ENCODE peak calls at places on chromosomes 7 and 10, in eight cellular contexts. One of them, this sample, is unnamed.
A peak's percentile ranks its signal among the peaks of the same experiment; 100 is the strongest.

GRCh38 chr10:47141349-47141748 is 158.6 kb upstream of the GDF10 start:
- DNase-seq in progenitor cell of endocrine pancreas: no peak
- DNase-seq in AG04450: no peak
- DNase-seq in HFF-Myc: no peak
- DNase-seq in psoas muscle: no peak
- DNase-seq in stomach: no peak
- DNase-seq in AG09309: no peak
- DNase-seq in BJ: no peak
- DNase-seq in this sample: no peak

GRCh38 chr10:44258019-44258418 is 126.9 kb downstream of the CXCL12 start:
- DNase-seq in stomach: no peak
- DNase-seq in psoas muscle: no peak
- DNase-seq in BJ: no peak
- DNase-seq in HFF-Myc: no peak
- DNase-seq in progenitor cell of endocrine pancreas: no peak
- DNase-seq in AG04450: no peak
- DNase-seq in AG09309: no peak
- DNase-seq in this sample: no peak

GRCh38 chr7:104045183-104045582 is 55.7 kb upstream of the RELN start:
- DNase-seq in BJ: no peak
- DNase-seq in AG09309: no peak
- DNase-seq in progenitor cell of endocrine pancreas: no peak
- DNase-seq in HFF-Myc: no peak
- DNase-seq in psoas muscle: no peak
- DNase-seq in stomach: no peak
- DNase-seq in AG04450: no peak
- DNase-seq in this sample: no peak

GRCh38 chr10:45241865-45242518 is 73.4 kb downstream of the OR13A1 start:
- DNase-seq in psoas muscle: no peak
- DNase-seq in HFF-Myc: no peak
- DNase-seq in stomach: no peak
- DNase-seq in AG09309: no peak
- DNase-seq in progenitor cell of endocrine pancreas: no peak
- DNase-seq in BJ: no peak
- DNase-seq in AG04450: no peak
- DNase-seq in this sample: no peak

GRCh38 chr7:94654764-94655561 is 970 bp downstream of the SGCE start:
- DNase-seq in AG09309: no peak
- DNase-seq in psoas muscle: no peak
- DNase-seq in BJ: no peak
- DNase-seq in AG04450: no peak
- DNase-seq in progenitor cell of endocrine pancreas: no peak
- DNase-seq in stomach: no peak
- DNase-seq in HFF-Myc: no peak
- DNase-seq in this sample: no peak

GRCh38 chr10:17026686-17027485 is 102.7 kb downstream of the CUBN start:
- DNase-seq in psoas muscle: no peak
- DNase-seq in AG04450: no peak
- DNase-seq in BJ: no peak
- DNase-seq in AG09309: no peak
- DNase-seq in progenitor cell of endocrine pancreas: no peak
- DNase-seq in HFF-Myc: no peak
- DNase-seq in stomach: no peak
- DNase-seq in this sample: no peak

GRCh38 chr10:102418612-102419560 is at the start of gene PSD:
- DNase-seq in AG09309: no peak
- DNase-seq in stomach: no peak
- DNase-seq in AG04450: no peak
- DNase-seq in psoas muscle: no peak
- DNase-seq in progenitor cell of endocrine pancreas: no peak
- DNase-seq in HFF-Myc: no peak
- DNase-seq in BJ: no peak
- DNase-seq in this sample: no peak

GRCh38 chr10:44382131-44382858 is 2.6 kb downstream of the CXCL12 start:
- DNase-seq in BJ: no peak
- DNase-seq in AG09309: no peak
- DNase-seq in AG04450: no peak
- DNase-seq in psoas muscle: peak; percentile 28
- DNase-seq in progenitor cell of endocrine pancreas: no peak
- DNase-seq in stomach: peak; percentile 23
- DNase-seq in HFF-Myc: no peak
- DNase-seq in this sample: no peak

GRCh38 chr10:17586741-17587720 is 30.1 kb downstream of the HACD1 start:
- DNase-seq in psoas muscle: no peak
- DNase-seq in AG09309: no peak
- DNase-seq in BJ: no peak
- DNase-seq in stomach: no peak
- DNase-seq in AG04450: no peak
- DNase-seq in progenitor cell of endocrine pancreas: no peak
- DNase-seq in HFF-Myc: peak; percentile 10
- DNase-seq in this sample: no peak

GRCh38 chr10:104045151-104046089 is 40.3 kb downstream of the COL17A1 start:
- DNase-seq in AG09309: peak; percentile 38
- DNase-seq in BJ: no peak
- DNase-seq in AG04450: peak; percentile 52
- DNase-seq in HFF-Myc: peak; percentile 21
- DNase-seq in stomach: peak; percentile 46
- DNase-seq in progenitor cell of endocrine pancreas: peak; percentile 27
- DNase-seq in psoas muscle: no peak
- DNase-seq in this sample: no peak

GRCh38 chr7:139918488-139918887 is 89.4 kb downstream of the TBXAS1 start:
- DNase-seq in psoas muscle: no peak
- DNase-seq in progenitor cell of endocrine pancreas: no peak
- DNase-seq in BJ: no peak
- DNase-seq in stomach: no peak
- DNase-seq in AG09309: no peak
- DNase-seq in HFF-Myc: no peak
- DNase-seq in AG04450: no peak
- DNase-seq in this sample: no peak

GRCh38 chr7:39240864-39241263 is 263.2 kb downstream of the POU6F2 start:
- DNase-seq in HFF-Myc: no peak
- DNase-seq in psoas muscle: no peak
- DNase-seq in AG04450: no peak
- DNase-seq in AG09309: no peak
- DNase-seq in BJ: no peak
- DNase-seq in progenitor cell of endocrine pancreas: no peak
- DNase-seq in stomach: no peak
- DNase-seq in this sample: no peak

GRCh38 chr7:158399762-158400161 is 187.9 kb downstream of the PTPRN2 start:
- DNase-seq in AG09309: no peak
- DNase-seq in AG04450: no peak
- DNase-seq in psoas muscle: no peak
- DNase-seq in progenitor cell of endocrine pancreas: no peak
- DNase-seq in BJ: no peak
- DNase-seq in HFF-Myc: no peak
- DNase-seq in stomach: no peak
- DNase-seq in this sample: no peak

GRCh38 chr7:6636741-6637543 is at the start of gene ZNF316:
- DNase-seq in progenitor cell of endocrine pancreas: peak; percentile 37
- DNase-seq in BJ: no peak
- DNase-seq in HFF-Myc: no peak
- DNase-seq in psoas muscle: peak; percentile 69
- DNase-seq in stomach: peak; percentile 69
- DNase-seq in AG04450: no peak
- DNase-seq in AG09309: no peak
- DNase-seq in this sample: no peak

GRCh38 chr7:93203496-93203895 is 22.8 kb downstream of the HEPACAM2 start:
- DNase-seq in progenitor cell of endocrine pancreas: no peak
- DNase-seq in psoas muscle: no peak
- DNase-seq in AG04450: no peak
- DNase-seq in stomach: no peak
- DNase-seq in AG09309: no peak
- DNase-seq in HFF-Myc: no peak
- DNase-seq in BJ: no peak
- DNase-seq in this sample: no peak

GRCh38 chr7:115851291-115851690 is 179.3 kb downstream of the TFEC start:
- DNase-seq in BJ: peak; percentile 19
- DNase-seq in progenitor cell of endocrine pancreas: no peak
- DNase-seq in AG04450: peak; percentile 30
- DNase-seq in psoas muscle: no peak
- DNase-seq in HFF-Myc: peak; percentile 51
- DNase-seq in AG09309: peak; percentile 39
- DNase-seq in stomach: no peak
- DNase-seq in this sample: no peak

GRCh38 chr10:73968101-73968515 is 29.8 kb upstream of the VCL start:
- DNase-seq in AG09309: no peak
- DNase-seq in HFF-Myc: no peak
- DNase-seq in progenitor cell of endocrine pancreas: no peak
- DNase-seq in AG04450: no peak
- DNase-seq in psoas muscle: no peak
- DNase-seq in stomach: no peak
- DNase-seq in BJ: no peak
- DNase-seq in this sample: no peak

DNA sequence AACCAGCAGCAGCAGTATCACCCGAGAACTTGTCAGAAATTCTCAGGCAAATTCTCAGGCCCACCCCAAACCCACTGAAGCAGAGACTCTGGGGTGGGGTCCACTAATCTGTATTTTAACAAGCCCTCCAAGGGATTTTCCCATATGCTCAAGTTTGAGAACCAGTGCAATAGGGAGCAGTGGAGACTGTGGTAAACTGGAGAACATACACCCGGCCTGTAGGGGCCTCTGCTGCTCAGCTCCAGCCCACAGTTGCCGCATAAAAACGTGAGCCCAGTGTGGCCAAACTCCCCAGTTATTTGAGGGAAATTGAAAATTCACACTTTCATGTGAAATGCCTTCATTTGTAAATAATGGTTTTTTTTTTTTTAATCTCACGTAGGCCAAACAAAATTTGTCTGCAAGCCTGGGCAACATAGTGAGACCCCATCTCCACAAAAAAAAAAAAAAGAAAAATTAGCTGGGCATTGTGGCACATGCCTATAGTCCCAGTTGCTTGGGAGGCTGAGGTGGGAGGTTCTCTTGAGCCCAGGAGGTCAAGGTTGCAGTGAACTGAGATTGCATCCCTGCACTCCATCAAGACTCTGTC is 97.6 kb upstream of the ZMIZ1 start:
- DNase-seq in stomach: no peak
- DNase-seq in progenitor cell of endocrine pancreas: no peak
- DNase-seq in AG04450: no peak
- DNase-seq in BJ: no peak
- DNase-seq in psoas muscle: no peak
- DNase-seq in HFF-Myc: no peak
- DNase-seq in AG09309: no peak
- DNase-seq in this sample: no peak
- TF ChIP-seq CTCF in stomach: no peak
- TF ChIP-seq CTCF in progenitor cell of endocrine pancreas: no peak
- TF ChIP-seq CTCF in AG04450: peak; percentile 16
- TF ChIP-seq CTCF in BJ: peak; percentile 3
- TF ChIP-seq CTCF in psoas muscle: no peak
- TF ChIP-seq CTCF in HFF-Myc: no peak
- TF ChIP-seq CTCF in AG09309: peak; percentile 17
- TF ChIP-seq CTCF in this sample: no peak

GRCh38 chr7:72187179-72187578 is 225.0 kb downstream of the CALN1 start:
- DNase-seq in progenitor cell of endocrine pancreas: no peak
- DNase-seq in BJ: no peak
- DNase-seq in AG09309: no peak
- DNase-seq in AG04450: no peak
- DNase-seq in stomach: no peak
- DNase-seq in HFF-Myc: no peak
- DNase-seq in psoas muscle: no peak
- DNase-seq in this sample: no peak

GRCh38 chr7:72182036-72182435 is 230.1 kb downstream of the CALN1 start:
- DNase-seq in stomach: no peak
- DNase-seq in AG04450: no peak
- DNase-seq in psoas muscle: no peak
- DNase-seq in BJ: no peak
- DNase-seq in progenitor cell of endocrine pancreas: no peak
- DNase-seq in HFF-Myc: no peak
- DNase-seq in AG09309: no peak
- DNase-seq in this sample: no peak

DNA sequence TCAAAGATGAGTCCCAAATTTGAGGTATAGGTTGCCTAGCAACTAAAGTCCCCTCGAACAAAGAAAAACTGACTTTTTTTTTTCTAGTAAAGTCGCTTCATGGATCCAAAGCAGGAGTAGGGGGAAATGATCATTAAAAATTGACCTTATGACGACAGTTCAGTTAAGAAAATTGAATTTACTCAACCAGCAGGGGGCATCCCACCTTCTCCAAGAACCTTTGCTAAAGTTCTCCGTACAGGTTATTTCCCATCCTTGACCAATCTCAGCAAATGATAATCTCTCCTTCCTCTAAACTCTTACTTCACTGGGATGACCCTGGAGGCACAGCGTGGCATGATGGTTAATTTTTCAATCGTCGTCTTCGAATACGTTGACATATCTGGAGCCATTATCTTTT is 228.3 kb downstream of the CALN1 start:
- DNase-seq in AG04450: no peak
- DNase-seq in progenitor cell of endocrine pancreas: no peak
- DNase-seq in HFF-Myc: no peak
- DNase-seq in BJ: no peak
- DNase-seq in AG09309: no peak
- DNase-seq in stomach: no peak
- DNase-seq in psoas muscle: no peak
- DNase-seq in this sample: no peak
- TF ChIP-seq CTCF in AG04450: no peak
- TF ChIP-seq CTCF in progenitor cell of endocrine pancreas: peak; percentile 57
- TF ChIP-seq CTCF in HFF-Myc: no peak
- TF ChIP-seq CTCF in BJ: no peak
- TF ChIP-seq CTCF in AG09309: no peak
- TF ChIP-seq CTCF in stomach: no peak
- TF ChIP-seq CTCF in psoas muscle: peak; percentile 13
- TF ChIP-seq CTCF in this sample: no peak

DNA sequence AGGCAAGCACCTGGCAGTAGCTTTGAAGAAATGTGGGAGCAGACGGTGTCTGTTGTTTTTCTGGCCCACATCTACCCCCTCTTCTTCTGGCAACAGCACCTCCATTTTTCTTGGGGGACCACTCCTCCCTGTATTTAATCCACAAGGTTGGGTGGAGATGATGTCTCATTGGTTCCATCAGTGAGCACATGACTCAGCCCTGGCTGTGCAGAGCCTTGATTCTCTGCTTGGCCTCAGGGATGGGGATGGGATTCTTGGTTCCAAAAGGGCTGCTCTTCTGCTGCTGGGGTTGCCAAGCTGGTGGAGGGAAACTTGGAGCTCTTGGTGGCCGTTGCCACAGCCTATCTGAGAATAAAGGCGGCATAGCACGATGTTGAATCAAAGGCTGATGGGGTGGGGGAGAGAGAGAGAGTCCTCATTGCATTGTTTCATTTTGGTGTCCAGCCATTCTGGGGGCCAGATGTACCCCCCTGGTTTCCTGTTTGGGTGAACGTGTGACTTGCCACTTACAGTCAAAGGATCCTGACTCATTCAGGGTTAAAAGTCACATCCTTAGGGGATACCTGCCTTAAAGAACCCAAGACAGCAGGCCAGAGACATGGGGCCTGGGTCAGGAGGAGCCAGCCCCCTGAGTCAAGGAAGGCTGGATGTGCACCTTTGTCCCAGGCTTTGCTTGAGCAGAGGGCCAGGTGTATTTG is 25.9 kb downstream of the GRK5 start:
- DNase-seq in AG04450: no peak
- DNase-seq in BJ: no peak
- DNase-seq in stomach: no peak
- DNase-seq in psoas muscle: no peak
- DNase-seq in progenitor cell of endocrine pancreas: no peak
- DNase-seq in AG09309: no peak
- DNase-seq in HFF-Myc: no peak
- DNase-seq in this sample: no peak
- TF ChIP-seq CTCF in AG04450: no peak
- TF ChIP-seq CTCF in BJ: no peak
- TF ChIP-seq CTCF in stomach: no peak
- TF ChIP-seq CTCF in psoas muscle: no peak
- TF ChIP-seq CTCF in progenitor cell of endocrine pancreas: no peak
- TF ChIP-seq CTCF in AG09309: no peak
- TF ChIP-seq CTCF in HFF-Myc: no peak
- TF ChIP-seq CTCF in this sample: no peak

GRCh38 chr7:121303422-121304171 is 25.2 kb upstream of the WNT16 start:
- DNase-seq in AG09309: no peak
- DNase-seq in BJ: no peak
- DNase-seq in stomach: no peak
- DNase-seq in progenitor cell of endocrine pancreas: no peak
- DNase-seq in psoas muscle: no peak
- DNase-seq in HFF-Myc: no peak
- DNase-seq in AG04450: no peak
- DNase-seq in this sample: no peak
- TF ChIP-seq CTCF in AG09309: peak; percentile 7
- TF ChIP-seq CTCF in BJ: no peak
- TF ChIP-seq CTCF in stomach: no peak
- TF ChIP-seq CTCF in progenitor cell of endocrine pancreas: no peak
- TF ChIP-seq CTCF in psoas muscle: no peak
- TF ChIP-seq CTCF in HFF-Myc: no peak
- TF ChIP-seq CTCF in AG04450: no peak
- TF ChIP-seq CTCF in this sample: no peak

This sample was measured in omental fat pad.